ENCODE peak calls at places on chromosomes 4 and X, in five cellular contexts. One of them, this sample, is unnamed.

GRCh38 chr4:105291920-105292319 is 145.2 kb downstream of the TET2 start:
- DNase-seq in hypothalamus: no peak
- DNase-seq in prostate gland: no peak
- DNase-seq in NCI-H69: peak; percentile 7
- DNase-seq in activated T-helper 2 cell treated with anti-CD3 and anti-CD28 coated beads, Interferon-gamma antibody, Interleukin-2, Interleukin-4, amounts not matched to agents 10 μg/mL and 5 μg/mL and 100 μg/mL, durations not matched to agents 14 hours and 24 hours and 36 hours: no peak
- DNase-seq in this sample: no peak

GRCh38 chr4:89129080-89129640 is 17.8 kb downstream of the TIGD2 start:
- DNase-seq in hypothalamus: no peak
- DNase-seq in prostate gland: no peak
- DNase-seq in NCI-H69: no peak
- DNase-seq in activated T-helper 2 cell treated with anti-CD3 and anti-CD28 coated beads, Interferon-gamma antibody, Interleukin-2, Interleukin-4, amounts not matched to agents 10 μg/mL and 5 μg/mL and 100 μg/mL, durations not matched to agents 14 hours and 24 hours and 36 hours: no peak
- DNase-seq in this sample: no peak

GRCh38 chr4:151862766-151863165 is 102.0 kb upstream of the GATB start:
- DNase-seq in hypothalamus: no peak
- DNase-seq in prostate gland: no peak
- DNase-seq in NCI-H69: no peak
- DNase-seq in activated T-helper 2 cell treated with anti-CD3 and anti-CD28 coated beads, Interferon-gamma antibody, Interleukin-2, Interleukin-4, amounts not matched to agents 10 μg/mL and 5 μg/mL and 100 μg/mL, durations not matched to agents 14 hours and 24 hours and 36 hours: no peak
- DNase-seq in this sample: no peak

GRCh38 chrX:93985621-93986020 is 311.6 kb downstream of the FAM133A start:
- DNase-seq in hypothalamus: no peak
- DNase-seq in prostate gland: no peak
- DNase-seq in NCI-H69: peak; percentile 84
- DNase-seq in activated T-helper 2 cell treated with anti-CD3 and anti-CD28 coated beads, Interferon-gamma antibody, Interleukin-2, Interleukin-4, amounts not matched to agents 10 μg/mL and 5 μg/mL and 100 μg/mL, durations not matched to agents 14 hours and 24 hours and 36 hours: no peak
- DNase-seq in this sample: no peak

GRCh38 chr4:146058531-146058930 is 117.0 kb upstream of the LSM6 start:
- DNase-seq in hypothalamus: no peak
- DNase-seq in prostate gland: no peak
- DNase-seq in NCI-H69: no peak
- DNase-seq in activated T-helper 2 cell treated with anti-CD3 and anti-CD28 coated beads, Interferon-gamma antibody, Interleukin-2, Interleukin-4, amounts not matched to agents 10 μg/mL and 5 μg/mL and 100 μg/mL, durations not matched to agents 14 hours and 24 hours and 36 hours: no peak
- DNase-seq in this sample: no peak

GRCh38 chr4:140130677-140131076 is 23.3 kb downstream of the MAML3 start:
- DNase-seq in hypothalamus: no peak
- DNase-seq in prostate gland: no peak
- DNase-seq in NCI-H69: no peak
- DNase-seq in activated T-helper 2 cell treated with anti-CD3 and anti-CD28 coated beads, Interferon-gamma antibody, Interleukin-2, Interleukin-4, amounts not matched to agents 10 μg/mL and 5 μg/mL and 100 μg/mL, durations not matched to agents 14 hours and 24 hours and 36 hours: no peak
- DNase-seq in this sample: no peak

GRCh38 chr4:154719087-154719486 is 24.7 kb upstream of the LRAT start:
- DNase-seq in hypothalamus: no peak
- DNase-seq in prostate gland: no peak
- DNase-seq in NCI-H69: no peak
- DNase-seq in activated T-helper 2 cell treated with anti-CD3 and anti-CD28 coated beads, Interferon-gamma antibody, Interleukin-2, Interleukin-4, amounts not matched to agents 10 μg/mL and 5 μg/mL and 100 μg/mL, durations not matched to agents 14 hours and 24 hours and 36 hours: no peak
- DNase-seq in this sample: no peak

GRCh38 chr4:140244328-140244727 is 90.3 kb upstream of the MAML3 start:
- DNase-seq in hypothalamus: no peak
- DNase-seq in prostate gland: no peak
- DNase-seq in NCI-H69: peak; percentile 37
- DNase-seq in activated T-helper 2 cell treated with anti-CD3 and anti-CD28 coated beads, Interferon-gamma antibody, Interleukin-2, Interleukin-4, amounts not matched to agents 10 μg/mL and 5 μg/mL and 100 μg/mL, durations not matched to agents 14 hours and 24 hours and 36 hours: no peak
- DNase-seq in this sample: no peak

GRCh38 chrX:17495052-17495451 is 120.1 kb downstream of the NHS start:
- DNase-seq in hypothalamus: no peak
- DNase-seq in prostate gland: peak; percentile 31
- DNase-seq in NCI-H69: peak; percentile 3
- DNase-seq in activated T-helper 2 cell treated with anti-CD3 and anti-CD28 coated beads, Interferon-gamma antibody, Interleukin-2, Interleukin-4, amounts not matched to agents 10 μg/mL and 5 μg/mL and 100 μg/mL, durations not matched to agents 14 hours and 24 hours and 36 hours: no peak
- DNase-seq in this sample: no peak

GRCh38 chr4:153792007-153792892 is 3.4 kb upstream of the SFRP2 start:
- DNase-seq in hypothalamus: peak; percentile 23
- DNase-seq in prostate gland: no peak
- DNase-seq in NCI-H69: no peak
- DNase-seq in activated T-helper 2 cell treated with anti-CD3 and anti-CD28 coated beads, Interferon-gamma antibody, Interleukin-2, Interleukin-4, amounts not matched to agents 10 μg/mL and 5 μg/mL and 100 μg/mL, durations not matched to agents 14 hours and 24 hours and 36 hours: no peak
- DNase-seq in this sample: no peak

GRCh38 chr4:43766648-43767047 is 682.0 kb downstream of the KCTD8 start:
- DNase-seq in hypothalamus: no peak
- DNase-seq in prostate gland: no peak
- DNase-seq in NCI-H69: no peak
- DNase-seq in activated T-helper 2 cell treated with anti-CD3 and anti-CD28 coated beads, Interferon-gamma antibody, Interleukin-2, Interleukin-4, amounts not matched to agents 10 μg/mL and 5 μg/mL and 100 μg/mL, durations not matched to agents 14 hours and 24 hours and 36 hours: no peak
- DNase-seq in this sample: no peak

GRCh38 chrX:54891573-54891972 is 29.1 kb upstream of the TRO start:
- DNase-seq in hypothalamus: no peak
- DNase-seq in prostate gland: peak; percentile 8
- DNase-seq in NCI-H69: peak; percentile 57
- DNase-seq in activated T-helper 2 cell treated with anti-CD3 and anti-CD28 coated beads, Interferon-gamma antibody, Interleukin-2, Interleukin-4, amounts not matched to agents 10 μg/mL and 5 μg/mL and 100 μg/mL, durations not matched to agents 14 hours and 24 hours and 36 hours: peak; percentile 8
- DNase-seq in this sample: peak; percentile 10

GRCh38 chr4:79467246-79467932 is 59.4 kb upstream of the GK2 start:
- DNase-seq in hypothalamus: no peak
- DNase-seq in prostate gland: no peak
- DNase-seq in NCI-H69: peak; percentile 91
- DNase-seq in activated T-helper 2 cell treated with anti-CD3 and anti-CD28 coated beads, Interferon-gamma antibody, Interleukin-2, Interleukin-4, amounts not matched to agents 10 μg/mL and 5 μg/mL and 100 μg/mL, durations not matched to agents 14 hours and 24 hours and 36 hours: no peak
- DNase-seq in this sample: no peak

This sample was measured in glomerular endothelial cell.